ENCODE peak calls at places on chromosomes 13 and 19, in four cellular contexts. R is H9, D is IMR-90, V is H1. A is an unnamed sample.

GRCh38 chr13:71374471-71375041 is 492.4 kb downstream of the DACH1 start:
- DNase-seq in R (no peak), D (no peak), V (no peak), A (peak; percentile 6)

GRCh38 chr19:48896191-48896720 is 2.3 kb downstream of the TULP2 start:
- DNase-seq in R (peak; percentile 94), D (no peak), V (peak; percentile 96), A (peak; percentile 75)

GRCh38 chr19:27738569-27739193 is 1474.3 kb downstream of the UQCRFS1 start:
- DNase-seq in R (no peak), D (no peak), V (no peak), A (no peak)

GRCh38 chr13:73065665-73066350 is 7.0 kb downstream of the KLF5 start:
- DNase-seq in R (no peak), D (no peak), V (no peak), A (peak; percentile 18)

GRCh38 chr19:3543150-3544053 is 4.4 kb downstream of the TEKTIP1 start:
- DNase-seq in R (no peak), D (no peak), V (no peak), A (no peak)

GRCh38 chr19:7333198-7334118 is 15.3 kb upstream of the ARHGEF18 start:
- DNase-seq in R (no peak), D (no peak), V (no peak), A (no peak)

GRCh38 chr13:52664269-52664668 is 11.6 kb downstream of the SUGT1 start:
- DNase-seq in R (no peak), D (no peak), V (no peak), A (no peak)

GRCh38 chr19:48616041-48616436 is 1.2 kb upstream of the FAM83E start:
- DNase-seq in R (no peak), D (no peak), V (no peak), A (no peak)

GRCh38 chr19:40633207-40633606 is 32.0 kb downstream of the LTBP4 start:
- DNase-seq in R (no peak), D (peak; percentile 85), V (no peak), A (no peak)

GRCh38 chr19:17329061-17329767 is 5.4 kb downstream of the ANO8 start:
- DNase-seq in R (no peak), D (no peak), V (peak; percentile 77), A (no peak)

GRCh38 chr19:48815870-48816501 is 5.2 kb upstream of the BCAT2 start:
- DNase-seq in R (no peak), D (peak; percentile 43), V (no peak), A (peak; percentile 35)

GRCh38 chr19:46975918-46976782 is 43.5 kb upstream of the NPAS1 start:
- DNase-seq in R (peak; percentile 53), D (peak; percentile 93), V (peak; percentile 62), A (peak; percentile 97)

GRCh38 chr13:80084086-80084676 is 256.7 kb downstream of the SPRY2 start:
- DNase-seq in R (no peak), D (peak; percentile 93), V (no peak), A (peak; percentile 88)

GRCh38 chr13:38775085-38775484 is 88.2 kb downstream of the FREM2 start:
- DNase-seq in R (no peak), D (no peak), V (no peak), A (no peak)

GRCh38 chr19:47637550-47637949 is 28.6 kb downstream of the BICRA start:
- DNase-seq in R (no peak), D (no peak), V (no peak), A (no peak)

GRCh38 chr13:79724348-79725103 is 243.6 kb downstream of the NDFIP2 start:
- DNase-seq in R (no peak), D (no peak), V (no peak), A (no peak)

GRCh38 chr19:19578241-19578640 is 40.2 kb downstream of the CILP2 start:
- DNase-seq in R (no peak), D (no peak), V (no peak), A (no peak)

GRCh38 chr13:76009491-76009890 is 373.4 kb downstream of the LMO7 start:
- DNase-seq in R (no peak), D (peak; percentile 75), V (no peak), A (no peak)

GRCh38 chr13:67147257-67148218 is 82.6 kb downstream of the PCDH9 start:
- DNase-seq in R (no peak), D (peak; percentile 72), V (no peak), A (peak; percentile 65)

GRCh38 chr13:46687810-46688209 is 109.2 kb downstream of the ESD start:
- DNase-seq in R (peak; percentile 75), D (peak; percentile 46), V (no peak), A (peak; percentile 96)

GRCh38 chr19:10566658-10567410 is 1.0 kb upstream of the KRI1 start:
- DNase-seq in R (no peak), D (no peak), V (no peak), A (no peak)

GRCh38 chr13:42832341-42833153 is 51.2 kb downstream of the FAM216B start:
- DNase-seq in R (no peak), D (peak; percentile 94), V (no peak), A (no peak)

GRCh38 chr19:14115761-14116160 is 1.8 kb downstream of the PRKACA start:
- DNase-seq in R (no peak), D (no peak), V (no peak), A (no peak)

GRCh38 chr19:14116918-14117578 is 514 bp downstream of the PRKACA start:
- DNase-seq in R (no peak), D (no peak), V (no peak), A (no peak)

GRCh38 chr19:14116525-14116917 is 1.0 kb downstream of the PRKACA start:
- DNase-seq in R (no peak), D (no peak), V (no peak), A (no peak)

GRCh38 chr19:14118165-14119051 is 846 bp upstream of the PRKACA start:
- DNase-seq in R (no peak), D (peak; percentile 75), V (peak; percentile 68), A (peak; percentile 28)

DNA sequence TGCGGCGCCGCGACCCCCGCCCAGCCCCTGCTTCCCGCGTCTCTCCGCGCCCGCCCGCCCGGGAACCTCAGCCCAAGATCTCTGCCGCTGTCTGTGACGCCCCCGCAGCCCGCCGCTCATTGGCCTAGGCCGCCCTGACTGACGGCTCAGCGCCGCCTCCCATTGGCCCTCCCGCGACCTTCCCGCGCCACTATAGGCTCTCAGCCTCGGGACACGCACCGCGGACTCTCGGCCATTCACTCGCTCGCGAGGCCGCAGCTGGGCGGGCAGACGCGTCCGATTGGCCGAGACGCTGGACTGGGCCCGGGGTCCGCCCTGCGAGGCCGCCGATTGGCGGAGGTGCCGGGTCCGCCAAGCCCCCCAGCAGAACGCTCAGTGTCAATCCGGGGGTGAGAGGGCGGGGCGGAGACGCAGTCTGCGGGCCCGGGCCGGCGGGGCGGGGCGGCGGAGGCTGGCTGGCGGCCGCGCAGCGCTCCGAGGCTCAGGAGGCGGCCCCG is at the start of gene PRKACA:
- DNase-seq in R (peak; percentile 99), D (peak; percentile 98), V (peak; percentile 95), A (peak; percentile 99)
- H2BK120ac ChIP-seq in R (no peak within 1 kb of the TSS), D (peak within 1 kb of the TSS; percentile 63), V (no peak within 1 kb of the TSS), A (no peak within 1 kb of the TSS)

GRCh38 chr19:5013761-5014160 is 44.8 kb downstream of the KDM4B start:
- DNase-seq in R (no peak), D (no peak), V (no peak), A (no peak)
- H3K79me1 ChIP-seq in R (peaks cover 5% of the 10 kb centered on the region), D (peaks cover 23% of the 10 kb centered on the region), V (peaks cover 18% of the 10 kb centered on the region), A (peaks cover 7% of the 10 kb centered on the region)

GRCh38 chr19:35059799-35060091 is 18.2 kb downstream of the HPN start:
- DNase-seq in R (no peak), D (no peak), V (no peak), A (no peak)
- H3K18ac ChIP-seq in R (no peak overlapping the region), D (no peak overlapping the region), V (no peak overlapping the region), A (no peak overlapping the region)

GRCh38 chr19:54420068-54420382 is 4.8 kb downstream of the TTYH1 start:
- DNase-seq in R (no peak), D (no peak), V (peak; percentile 83), A (no peak)

GRCh38 chr19:54421169-54421516 is 5.9 kb downstream of the TTYH1 start:
- DNase-seq in R (no peak), D (no peak), V (no peak), A (no peak)

GRCh38 chr19:54418030-54418929 is 3.0 kb downstream of the TTYH1 start:
- DNase-seq in R (no peak), D (peak; percentile 19), V (peak; percentile 50), A (peak; percentile 43)

GRCh38 chr19:54420383-54421168 is 5.3 kb downstream of the TTYH1 start:
- DNase-seq in R (peak; percentile 76), D (no peak), V (peak; percentile 82), A (peak; percentile 52)

DNA sequence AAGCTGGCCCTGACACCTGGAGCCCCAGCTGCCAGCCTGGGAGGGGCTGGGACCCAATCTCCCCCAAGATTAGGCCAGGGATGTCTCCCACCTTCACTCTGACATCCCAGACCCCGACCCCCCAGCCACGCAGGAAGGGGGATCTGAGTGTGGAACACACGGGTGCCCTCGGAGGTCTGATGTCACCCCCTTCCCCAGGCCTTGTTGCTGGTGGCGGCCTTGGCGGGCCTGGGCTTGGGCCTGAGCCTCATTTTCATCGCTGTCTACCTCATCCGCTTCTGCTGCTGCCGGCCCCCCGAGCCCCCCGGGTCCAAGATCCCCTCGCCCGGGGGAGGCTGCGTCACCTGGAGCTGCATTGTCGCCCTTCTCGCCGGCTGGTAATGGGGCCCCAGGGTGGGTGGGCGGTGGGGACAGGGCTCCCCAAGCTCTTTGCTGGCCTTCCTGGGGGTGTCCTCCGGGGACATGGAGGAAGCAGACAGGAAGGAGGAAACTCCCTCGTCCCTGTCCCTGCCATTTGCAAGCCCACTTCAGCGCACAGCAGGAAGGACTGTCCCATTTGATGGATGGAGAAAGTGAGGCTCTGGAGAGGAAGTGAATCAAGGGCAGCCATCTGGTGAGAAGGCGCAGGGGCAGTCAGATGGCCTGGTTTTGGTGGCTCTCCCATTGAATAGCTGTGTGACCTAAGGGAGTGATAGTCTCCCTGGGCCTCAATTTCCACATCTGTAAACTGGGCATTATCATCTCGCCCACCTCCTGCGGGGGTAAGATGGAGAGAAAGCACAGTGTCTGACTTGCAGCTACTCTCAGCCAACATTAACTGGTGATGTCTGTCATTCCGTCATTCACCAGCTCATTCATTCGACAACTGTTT is 3.9 kb downstream of the TTYH1 start:
- DNase-seq in R (no peak), D (no peak), V (peak; percentile 51), A (no peak)
- H2BK120ac ChIP-seq in R (no peak overlapping the region), D (no peak overlapping the region), V (peak overlapping the region; percentile 65), A (no peak overlapping the region)

GRCh38 chr19:45119582-45119981 is 26.6 kb downstream of the PPP1R37 start:
- DNase-seq in R (no peak), D (no peak), V (no peak), A (no peak)
- H3K79me1 ChIP-seq in R (peaks cover 3% of the 10 kb centered on the region), D (peaks cover 38% of the 10 kb centered on the region), V (peaks cover 50% of the 10 kb centered on the region), A (peaks cover 31% of the 10 kb centered on the region)

GRCh38 chr19:12792048-12792852 is 964 bp downstream of the JUNB start:
- DNase-seq in R (peak; percentile 84), D (peak; percentile 55), V (peak; percentile 84), A (peak; percentile 84)
- H3K18ac ChIP-seq in R (peak overlapping the region; percentile 82), D (peak overlapping the region; percentile 64), V (peak overlapping the region; percentile 95), A (peak overlapping the region; percentile 30)

A was measured in mesendoderm.